ENCODE peak calls at places on chromosomes 5 and 9, in five cellular contexts. S, D, N, C and I are unnamed samples.
A peak's percentile ranks its signal among the peaks of the same experiment; 100 is the strongest.

GRCh38 chr5:100746730-100747129 is 156.4 kb downstream of the ST8SIA4 start:
- DNase-seq in S (no peak), C (no peak), N (no peak), D (no peak), I (no peak)

GRCh38 chr5:116652196-116652729 is 77.6 kb upstream of the SEMA6A start:
- DNase-seq in D (no peak), N (peak; percentile 85), C (peak; percentile 88), S (peak; percentile 97), I (peak; percentile 79)

GRCh38 chr5:125654392-125654791 is 768.8 kb upstream of the GRAMD2B start:
- DNase-seq in C (peak; percentile 6), D (no peak), N (no peak), S (no peak), I (no peak)

GRCh38 chr9:88044200-88044599 is 69.9 kb upstream of the CDK20 start:
- DNase-seq in C (peak; percentile 16), D (no peak), N (no peak), S (no peak), I (no peak)

GRCh38 chr5:58787982-58788381 is 205.1 kb downstream of the RAB3C start:
- DNase-seq in D (no peak), N (no peak), S (no peak), C (no peak), I (no peak)

GRCh38 chr5:135271533-135272310 is 127.3 kb downstream of the MACROH2A1 start:
- DNase-seq in N (no peak), C (no peak), S (peak; percentile 29), D (peak; percentile 93), I (no peak)

GRCh38 chr5:75055727-75056144 is 3.4 kb upstream of the GCNT4 start:
- DNase-seq in N (no peak), S (peak; percentile 24), D (no peak), C (peak; percentile 90), I (no peak)

GRCh38 chr5:36363101-36363500 is 61.4 kb upstream of the RANBP3L start:
- DNase-seq in N (no peak), C (peak; percentile 62), S (no peak), D (no peak), I (no peak)

GRCh38 chr5:435156-435790 is 7.7 kb upstream of the EXOC3 start:
- DNase-seq in C (no peak), S (no peak), D (no peak), N (no peak), I (no peak)

GRCh38 chr9:89880161-89880560 is 275.3 kb downstream of the GADD45G start:
- DNase-seq in D (no peak), S (no peak), C (no peak), N (no peak), I (no peak)

GRCh38 chr5:72436796-72437471 is 70.3 kb downstream of the ZNF366 start:
- DNase-seq in C (no peak), S (no peak), N (no peak), D (peak; percentile 16), I (no peak)

GRCh38 chr9:113998114-113998513 is 80.0 kb downstream of the AMBP start:
- DNase-seq in D (no peak), C (no peak), S (no peak), N (no peak), I (no peak)

GRCh38 chr9:113577525-113578261 is 114.2 kb downstream of the RGS3 start:
- DNase-seq in C (no peak), D (no peak), S (no peak), N (no peak), I (no peak)

GRCh38 chr9:78209127-78209526 is 26.7 kb upstream of the CEP78 start:
- DNase-seq in C (no peak), S (no peak), N (no peak), D (no peak), I (no peak)

GRCh38 chr9:113574381-113575262 is 111.1 kb downstream of the RGS3 start:
- DNase-seq in C (no peak), S (no peak), D (no peak), N (no peak), I (no peak)

GRCh38 chr5:80761966-80762365 is 107.2 kb upstream of the DHFR start:
- DNase-seq in S (no peak), D (no peak), C (no peak), N (no peak), I (no peak)

GRCh38 chr5:175696139-175696854 is 38.4 kb downstream of the HRH2 start:
- DNase-seq in C (peak; percentile 92), N (peak; percentile 1), D (peak; percentile 64), S (no peak), I (peak; percentile 76)

GRCh38 chr9:138119202-138120027 is 241.8 kb downstream of the CACNA1B start:
- DNase-seq in S (no peak), D (no peak), N (no peak), C (no peak), I (no peak)

GRCh38 chr5:17169507-17169906 is 47.9 kb upstream of the BASP1 start:
- DNase-seq in C (no peak), D (no peak), N (no peak), S (peak; percentile 50), I (no peak)

GRCh38 chr9:121362813-121363585 is 7.1 kb downstream of the STOM start:
- DNase-seq in N (no peak), D (no peak), C (no peak), S (no peak), I (no peak)

GRCh38 chr9:116491659-116492058 is 195.4 kb upstream of the TRIM32 start:
- DNase-seq in C (no peak), D (no peak), S (no peak), N (no peak), I (no peak)

GRCh38 chr5:150523472-150524350 is 15.8 kb downstream of the NDST1 start:
- DNase-seq in C (peak; percentile 84), S (peak; percentile 73), D (peak; percentile 57), N (no peak), I (peak; percentile 50)

GRCh38 chr5:15260347-15261278 is 239.4 kb upstream of the FBXL7 start:
- DNase-seq in N (no peak), D (no peak), S (no peak), C (no peak), I (no peak)

GRCh38 chr9:84339523-84339922 is 1.0 kb downstream of the SLC28A3 start:
- DNase-seq in S (no peak), N (no peak), C (no peak), D (no peak), I (no peak)

GRCh38 chr9:16385590-16386578 is 484.6 kb downstream of the BNC2 start:
- DNase-seq in S (no peak), C (no peak), D (no peak), N (no peak), I (no peak)

GRCh38 chr5:155728146-155728856 is 598.7 kb upstream of the SGCD start:
- DNase-seq in D (no peak), N (no peak), S (no peak), C (peak; percentile 72), I (no peak)

GRCh38 chr5:9498541-9499497 is 47.1 kb downstream of the SEMA5A start:
- DNase-seq in S (peak; percentile 7), D (peak; percentile 31), N (no peak), C (peak; percentile 82), I (no peak)

GRCh38 chr5:73668422-73669116 is 42.6 kb downstream of the ARHGEF28 start:
- DNase-seq in C (no peak), N (no peak), D (no peak), S (no peak), I (no peak)

DNA sequence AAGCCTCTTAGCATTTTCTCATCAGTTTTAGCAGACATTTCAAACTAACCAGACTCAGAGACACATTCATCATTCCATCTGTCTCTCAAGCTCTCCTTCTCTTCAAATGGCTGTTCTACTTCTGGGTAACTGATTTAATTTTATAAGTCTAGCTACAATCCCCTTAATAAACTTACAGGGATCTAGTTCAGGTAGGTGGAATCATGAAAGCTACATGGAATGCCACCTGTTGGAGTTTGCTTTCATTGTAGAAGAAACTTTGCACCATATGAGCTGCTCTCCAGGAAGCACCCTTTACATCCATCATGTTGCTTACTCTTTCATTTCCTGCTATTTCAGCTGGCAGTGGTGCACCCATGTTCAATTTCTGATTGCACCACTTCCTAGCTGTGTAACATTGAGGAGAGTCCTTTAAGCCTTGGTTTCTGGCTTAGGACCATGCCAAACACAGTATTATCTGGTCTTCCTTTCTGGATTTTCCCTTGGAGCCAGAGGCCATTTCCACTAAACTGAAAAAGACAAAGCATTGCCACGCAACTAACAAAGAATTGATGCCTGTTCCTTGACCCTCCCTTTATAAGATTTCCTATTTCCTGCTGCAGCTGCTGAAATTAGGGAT is 123.3 kb upstream of the SLC12A2 start:
- DNase-seq in S (no peak), D (no peak), N (no peak), C (no peak), I (no peak)
- TF ChIP-seq EZH2 in S (no peak), D (no peak), N (no peak), C (no peak), I (no peak)

DNA sequence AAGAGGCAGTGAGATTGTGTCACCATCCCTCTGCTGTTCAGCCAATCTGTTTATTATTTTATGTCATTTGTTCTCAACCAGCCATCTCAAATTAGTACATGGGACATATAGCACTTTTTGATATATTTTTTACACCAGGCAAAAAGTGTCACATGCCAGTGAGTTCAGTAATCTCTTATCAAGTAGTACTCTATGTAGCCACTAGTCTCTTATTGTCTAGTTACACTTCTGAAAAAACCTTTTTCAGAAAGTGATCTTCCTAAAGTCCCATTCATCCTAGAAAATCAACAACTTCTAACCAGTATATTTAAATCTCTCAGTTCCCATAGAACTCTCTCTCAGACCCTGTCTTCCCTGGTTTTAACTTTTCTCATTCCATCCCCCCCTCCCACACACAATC is 321.6 kb downstream of the FBXL17 start:
- DNase-seq in S (no peak), D (no peak), N (no peak), C (no peak), I (no peak)
- TF ChIP-seq REST in S (no peak), D (no peak), N (no peak), C (no peak), I (no peak)

GRCh38 chr9:96022445-96023031 is 147.0 kb downstream of the ERCC6L2 start:
- DNase-seq in S (no peak), C (peak; percentile 75), N (no peak), D (peak; percentile 83), I (no peak)
- TF ChIP-seq EZH2 in S (no peak), C (peak; percentile 46), N (peak; percentile 62), D (no peak), I (no peak)

DNA sequence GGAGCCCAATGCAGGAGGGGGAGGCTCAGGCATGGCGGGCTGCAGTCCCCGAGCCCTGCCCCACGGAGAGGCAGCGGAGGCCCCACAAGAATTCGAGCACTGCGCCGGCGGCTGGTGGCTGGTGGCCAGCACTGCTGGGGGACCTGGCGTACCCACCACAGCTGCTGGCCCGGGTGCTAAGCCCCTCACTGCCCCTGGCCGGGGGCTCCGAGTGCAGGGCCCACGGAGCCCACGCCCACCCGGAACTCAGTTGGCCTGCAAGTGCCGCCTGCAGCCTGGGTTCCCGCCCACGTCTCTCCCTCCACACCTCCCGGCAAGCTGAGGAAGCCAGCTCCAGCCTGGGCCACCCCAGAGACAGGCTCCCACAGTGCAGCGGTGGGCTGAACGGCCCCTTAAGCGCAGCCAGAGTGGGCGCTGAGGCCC is 780.3 kb downstream of the DTWD2 start:
- DNase-seq in D (no peak), C (no peak), S (no peak), N (no peak), I (no peak)
- TF ChIP-seq REST in D (no peak), C (no peak), S (no peak), N (no peak), I (no peak)

GRCh38 chr9:136201174-136201573 is 3.8 kb downstream of the LHX3 start:
- DNase-seq in N (no peak), S (no peak), D (no peak), C (no peak), I (no peak)
- TF ChIP-seq EZH2 in N (no peak), S (no peak), D (no peak), C (peak; percentile 43), I (no peak)

GRCh38 chr5:78899922-78900362 is 85.2 kb downstream of the ARSB start:
- DNase-seq in N (no peak), D (peak; percentile 55), S (peak; percentile 58), C (peak; percentile 91), I (peak; percentile 44)
- TF ChIP-seq REST in N (no peak), D (no peak), S (no peak), C (no peak), I (no peak)

GRCh38 chr9:17906841-17907779 is 328.2 kb downstream of the SH3GL2 start:
- DNase-seq in S (no peak), N (no peak), C (peak; percentile 68), D (no peak), I (no peak)
- TF ChIP-seq EZH2 in S (no peak), N (no peak), C (no peak), D (no peak), I (no peak)